ENCODE peak calls at places on chromosomes 1 and 21, in seven cellular contexts. B is OCI-LY7, C is mammary epithelial cell, T is Panc1, A is lung, X is uterus, Y is bronchial epithelial cell. M is an unnamed sample.

GRCh38 chr1:78645728-78646127 is 3.9 kb upstream of the IFI44 start:
- DNase-seq in B (no peak), C (no peak), T (no peak), A (no peak), X (no peak), Y (peak), M (no peak)

GRCh38 chr1:202618387-202619022 is 91.7 kb downstream of the SYT2 start:
- DNase-seq in B (no peak), C (peak), T (no peak), A (no peak), X (no peak), Y (peak), M (peak)

GRCh38 chr1:243903023-243903422 is 53.0 kb upstream of the AKT3 start:
- DNase-seq in B (no peak), C (no peak), T (no peak), A (no peak), X (no peak), Y (no peak), M (no peak)

GRCh38 chr21:41366522-41367151 is 4.8 kb downstream of the MX2 start:
- DNase-seq in B (peak), C (peak), T (no peak), A (peak), X (no peak), Y (peak), M (peak)

GRCh38 chr1:29934255-29934654 is 697.9 kb downstream of the PTPRU start:
- DNase-seq in B (no peak), C (no peak), T (no peak), A (no peak), X (no peak), Y (no peak), M (no peak)

GRCh38 chr1:18271336-18271735 is 163.7 kb downstream of the IGSF21 start:
- DNase-seq in B (no peak), C (no peak), T (no peak), A (no peak), X (no peak), Y (no peak), M (no peak)

GRCh38 chr21:23886828-23887708 is 1720.2 kb downstream of the MRPL39 start:
- DNase-seq in B (no peak), C (no peak), T (no peak), A (no peak), X (no peak), Y (no peak), M (no peak)

GRCh38 chr1:62964141-62964540 is 180.2 kb downstream of the ATG4C start:
- DNase-seq in B (no peak), C (no peak), T (no peak), A (no peak), X (no peak), Y (no peak), M (no peak)

GRCh38 chr1:8061210-8061609 is 35.1 kb upstream of the ERRFI1 start:
- DNase-seq in B (no peak), C (peak), T (peak), A (peak), X (no peak), Y (peak), M (peak)

GRCh38 chr1:201385299-201385891 is 7.9 kb upstream of the TNNT2 start:
- DNase-seq in B (peak), C (peak), T (no peak), A (peak), X (no peak), Y (peak), M (peak)

GRCh38 chr1:37676281-37677243 is 15.8 kb upstream of the CDCA8 start:
- DNase-seq in B (peak), C (no peak), T (no peak), A (no peak), X (peak), Y (no peak), M (no peak)

GRCh38 chr1:35047188-35047858 is 15.6 kb upstream of the ZMYM6 start:
- DNase-seq in B (no peak), C (peak), T (no peak), A (no peak), X (no peak), Y (peak), M (peak)

GRCh38 chr1:172977296-172978027 is 73.3 kb downstream of the TNFSF18 start:
- DNase-seq in B (no peak), C (no peak), T (no peak), A (no peak), X (no peak), Y (no peak), M (no peak)

GRCh38 chr1:85650645-85651044 is 57.6 kb downstream of the ZNHIT6 start:
- DNase-seq in B (no peak), C (no peak), T (no peak), A (no peak), X (no peak), Y (no peak), M (no peak)

GRCh38 chr1:32869844-32870614 is 683 bp downstream of the FNDC5 start:
- DNase-seq in B (no peak), C (no peak), T (no peak), A (no peak), X (no peak), Y (no peak), M (no peak)

GRCh38 chr1:150813028-150813707 is 5.1 kb upstream of the CTSK start:
- DNase-seq in B (peak), C (peak), T (peak), A (peak), X (peak), Y (peak), M (peak)

GRCh38 chr1:165697491-165697880 is 876 bp downstream of the ALDH9A1 start:
- DNase-seq in B (no peak), C (peak), T (no peak), A (no peak), X (no peak), Y (no peak), M (no peak)

GRCh38 chr1:176391621-176392020 is 71.4 kb upstream of the PAPPA2 start:
- DNase-seq in B (no peak), C (no peak), T (no peak), A (no peak), X (no peak), Y (no peak), M (no peak)

GRCh38 chr1:171221665-171222591 is 26.4 kb upstream of the FMO1 start:
- DNase-seq in B (no peak), C (peak), T (no peak), A (no peak), X (no peak), Y (peak), M (peak)

GRCh38 chr1:85571181-85571540 is 9.4 kb upstream of the CCN1 start:
- DNase-seq in B (no peak), C (no peak), T (no peak), A (no peak), X (no peak), Y (no peak), M (no peak)

GRCh38 chr1:27785763-27786162 is 12.7 kb downstream of the STX12 start:
- DNase-seq in B (no peak), C (peak), T (no peak), A (peak), X (no peak), Y (peak), M (peak)

GRCh38 chr1:156582388-156583022 is 3.0 kb downstream of the TTC24 start:
- DNase-seq in B (peak), C (no peak), T (no peak), A (no peak), X (no peak), Y (no peak), M (no peak)

GRCh38 chr1:62995173-62995572 is 211.2 kb downstream of the ATG4C start:
- DNase-seq in B (no peak), C (no peak), T (no peak), A (no peak), X (no peak), Y (no peak), M (no peak)

GRCh38 chr1:89149229-89149628 is 23.3 kb upstream of the GBP2 start:
- DNase-seq in B (no peak), C (no peak), T (no peak), A (no peak), X (peak), Y (peak), M (peak)

GRCh38 chr1:41492341-41492848 is 7.9 kb upstream of the EDN2 start:
- DNase-seq in B (peak), C (no peak), T (no peak), A (no peak), X (no peak), Y (peak), M (no peak)

GRCh38 chr1:161311595-161312181 is 1.9 kb upstream of the MPZ start:
- DNase-seq in B (no peak), C (no peak), T (no peak), A (no peak), X (no peak), Y (no peak), M (no peak)

GRCh38 chr1:41663671-41664400 is 179.4 kb upstream of the EDN2 start:
- DNase-seq in B (no peak), C (no peak), T (no peak), A (no peak), X (no peak), Y (no peak), M (no peak)

GRCh38 chr1:192350351-192350750 is 33.6 kb downstream of the RGS21 start:
- DNase-seq in B (no peak), C (no peak), T (no peak), A (no peak), X (no peak), Y (no peak), M (no peak)

GRCh38 chr1:167541610-167542009 is 12.0 kb downstream of the CREG1 start:
- DNase-seq in B (no peak), C (no peak), T (no peak), A (no peak), X (no peak), Y (no peak), M (no peak)

GRCh38 chr21:41168391-41169257 is 664 bp downstream of the BACE2 start:
- DNase-seq in B (no peak), C (peak), T (no peak), A (peak), X (peak), Y (peak), M (peak)

GRCh38 chr1:244269169-244269568 is 182.5 kb downstream of the ADSS2 start:
- DNase-seq in B (no peak), C (no peak), T (no peak), A (no peak), X (no peak), Y (no peak), M (no peak)

GRCh38 chr21:32597205-32597604 is 11.9 kb upstream of the TCP10L start:
- DNase-seq in B (no peak), C (peak), T (peak), A (no peak), X (no peak), Y (peak), M (peak)

GRCh38 chr1:62299426-62300200 is 19.6 kb downstream of the KANK4 start:
- DNase-seq in B (no peak), C (peak), T (no peak), A (no peak), X (no peak), Y (no peak), M (peak)

GRCh38 chr1:207823880-207824566 is 72.2 kb downstream of the CD46 start:
- DNase-seq in B (peak), C (peak), T (no peak), A (peak), X (peak), Y (peak), M (peak)

GRCh38 chr1:163071381-163072255 is 2.5 kb downstream of the RGS4 start:
- DNase-seq in B (peak), C (peak), T (no peak), A (peak), X (peak), Y (peak), M (peak)

GRCh38 chr1:154479764-154480421 is 22.1 kb upstream of the TDRD10 start:
- DNase-seq in B (peak), C (peak), T (peak), A (peak), X (peak), Y (peak), M (peak)

GRCh38 chr1:187342495-187342894 is 513.7 kb downstream of the PLA2G4A start:
- DNase-seq in B (no peak), C (no peak), T (no peak), A (no peak), X (no peak), Y (no peak), M (no peak)

GRCh38 chr1:76274302-76274701 is 199.8 kb downstream of the ST6GALNAC3 start:
- DNase-seq in B (no peak), C (no peak), T (no peak), A (no peak), X (no peak), Y (no peak), M (no peak)

GRCh38 chr1:76284842-76285241 is 210.3 kb downstream of the ST6GALNAC3 start:
- DNase-seq in B (peak), C (no peak), T (no peak), A (no peak), X (no peak), Y (no peak), M (no peak)

GRCh38 chr1:76279387-76279748 is 204.8 kb downstream of the ST6GALNAC3 start:
- DNase-seq in B (no peak), C (no peak), T (no peak), A (no peak), X (no peak), Y (no peak), M (no peak)

GRCh38 chr1:76281306-76281705 is 206.8 kb downstream of the ST6GALNAC3 start:
- DNase-seq in B (no peak), C (no peak), T (no peak), A (no peak), X (no peak), Y (no peak), M (no peak)

GRCh38 chr1:76278711-76279386 is 204.3 kb downstream of the ST6GALNAC3 start:
- DNase-seq in B (no peak), C (no peak), T (no peak), A (no peak), X (no peak), Y (no peak), M (no peak)
- H3K4me3 ChIP-seq in B (no peak), C (no peak), T (no peak), A (no peak), X (no peak), Y (no peak), M (no peak)

GRCh38 chr1:215526846-215527151 is 40.3 kb upstream of the KCTD3 start:
- DNase-seq in B (no peak), C (no peak), T (no peak), A (no peak), X (no peak), Y (no peak), M (no peak)

GRCh38 chr1:215523906-215524305 is 43.2 kb upstream of the KCTD3 start:
- DNase-seq in B (no peak), C (no peak), T (no peak), A (no peak), X (no peak), Y (no peak), M (peak)

GRCh38 chr1:215526147-215526845 is 40.8 kb upstream of the KCTD3 start:
- DNase-seq in B (peak), C (peak), T (peak), A (no peak), X (no peak), Y (peak), M (peak)

GRCh38 chr1:215521279-215521678 is 45.8 kb upstream of the KCTD3 start:
- DNase-seq in B (no peak), C (no peak), T (no peak), A (no peak), X (no peak), Y (no peak), M (no peak)

DNA sequence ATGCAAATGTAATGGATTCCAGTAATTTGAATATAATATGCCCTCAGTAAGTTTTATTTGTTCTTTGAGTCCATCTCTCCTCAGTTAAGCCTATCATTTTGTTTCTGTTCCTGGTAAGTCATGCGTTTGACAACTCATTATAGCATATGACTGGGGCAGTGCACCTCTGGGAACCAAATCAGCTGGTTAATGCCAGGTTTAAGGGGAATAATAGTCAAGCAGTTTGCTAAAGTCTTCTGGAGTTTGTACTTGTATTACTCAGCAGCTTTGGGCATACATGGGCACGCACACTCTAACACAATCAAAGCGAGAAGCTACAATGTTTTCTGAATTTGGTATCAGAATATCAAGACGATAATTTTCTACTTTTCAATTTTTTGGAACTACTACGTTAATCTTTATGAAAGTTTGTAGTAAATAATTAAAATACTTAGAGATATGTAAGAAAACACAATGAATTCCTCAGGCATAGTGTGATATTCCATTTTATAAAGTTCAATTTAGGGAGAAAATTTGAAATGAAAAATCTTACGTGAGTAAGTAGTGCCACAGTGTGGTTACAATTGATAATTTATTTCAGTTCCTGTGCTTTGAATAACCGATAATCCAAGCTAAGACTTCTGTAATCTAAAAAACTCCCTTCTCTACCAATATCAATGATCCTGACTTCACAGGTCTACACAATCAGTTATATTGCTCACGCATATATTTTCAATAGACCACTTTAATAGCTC is 43.8 kb upstream of the KCTD3 start:
- DNase-seq in B (no peak), C (no peak), T (no peak), A (no peak), X (no peak), Y (peak), M (peak)
- TF ChIP-seq CTCF in B (no peak), C (no peak), T (peak), A (no peak), X (no peak), Y (no peak), M (peak)

GRCh38 chr1:67834246-67834877 is 1.1 kb upstream of the GNG12 start:
- DNase-seq in B (no peak), C (peak), T (no peak), A (no peak), X (no peak), Y (peak), M (no peak)
- H3K4me3 ChIP-seq in B (no peak), C (no peak), T (peak), A (no peak), X (no peak), Y (no peak), M (no peak)

GRCh38 chr1:169106095-169106920 is at the start of gene ATP1B1:
- DNase-seq in B (peak), C (peak), T (peak), A (peak), X (peak), Y (peak), M (peak)
- TF ChIP-seq CTCF in B (peak), C (peak), T (no peak), A (peak), X (peak), Y (peak), M (peak)

GRCh38 chr1:54329337-54329954 is 76.7 kb downstream of the SSBP3 start:
- DNase-seq in B (no peak), C (no peak), T (no peak), A (no peak), X (peak), Y (no peak), M (no peak)

GRCh38 chr1:54325705-54326461 is 80.3 kb downstream of the SSBP3 start:
- DNase-seq in B (no peak), C (no peak), T (no peak), A (no peak), X (no peak), Y (no peak), M (no peak)

GRCh38 chr1:54326577-54327385 is 79.4 kb downstream of the SSBP3 start:
- DNase-seq in B (no peak), C (no peak), T (no peak), A (no peak), X (no peak), Y (no peak), M (no peak)

GRCh38 chr1:54327386-54328116 is 78.6 kb downstream of the SSBP3 start:
- DNase-seq in B (peak), C (no peak), T (no peak), A (no peak), X (no peak), Y (no peak), M (peak)

DNA sequence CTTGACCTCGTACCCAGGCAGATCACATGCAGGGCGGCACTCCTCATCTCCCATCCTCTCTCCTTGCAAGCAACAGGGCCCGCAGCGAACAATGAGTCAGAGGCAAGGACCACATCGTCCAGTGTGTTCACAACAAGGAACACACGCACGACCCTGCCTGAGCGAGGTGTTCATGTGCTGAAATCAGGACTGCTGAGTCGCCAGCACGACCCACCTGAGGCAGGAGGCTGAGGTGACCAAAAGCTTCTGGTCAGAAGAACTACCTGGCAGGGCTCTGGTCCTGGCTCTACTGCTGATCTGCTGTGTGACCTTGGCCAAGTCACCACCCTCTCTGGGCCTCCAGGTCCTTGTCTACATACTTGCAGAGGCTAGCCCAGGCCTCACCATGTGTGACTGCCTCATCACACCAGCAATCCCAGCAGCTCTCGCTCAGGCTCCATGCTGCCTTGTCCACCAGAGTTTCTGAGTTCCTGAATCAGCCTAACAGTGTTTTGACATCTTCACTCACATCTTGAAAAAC is 78.0 kb downstream of the SSBP3 start:
- DNase-seq in B (no peak), C (no peak), T (no peak), A (no peak), X (no peak), Y (no peak), M (no peak)
- H3K4me3 ChIP-seq in B (peak), C (no peak), T (no peak), A (no peak), X (no peak), Y (no peak), M (no peak)

M was measured in astrocyte of the spinal cord.